ENCODE peak calls at places on chromosomes 11 and 22, in four cellular contexts. Z is heart left ventricle; S is central memory CD4-positive, alpha-beta T cell; K is activated T-helper 1 cell treated with Interleukin-2 at 50 U/mL for 16 hours. B is an unnamed sample.

GRCh38 chr11:120182790-120183491 is 27.9 kb upstream of the OAF start:
- DNase-seq in Z (peak), S (no peak), K (no peak), B (no peak)

GRCh38 chr11:119773016-119773415 is 44.0 kb upstream of the NECTIN1 start:
- DNase-seq in Z (no peak), S (no peak), K (no peak), B (peak)

GRCh38 chr11:10581481-10582019 is 13.1 kb upstream of the LYVE1 start:
- DNase-seq in Z (peak), S (no peak), K (no peak), B (no peak)

GRCh38 chr22:50282361-50283144 is 12.4 kb upstream of the MAPK11 start:
- DNase-seq in Z (no peak), S (no peak), K (no peak), B (no peak)

GRCh38 chr11:73950869-73951710 is at the start of gene DNAJB13:
- DNase-seq in Z (no peak), S (no peak), K (no peak), B (peak)

GRCh38 chr11:82756765-82757650 is 23.3 kb upstream of the FAM181B start:
- DNase-seq in Z (no peak), S (no peak), K (no peak), B (no peak)

GRCh38 chr22:42856179-42856864 is 751 bp downstream of the ARFGAP3 start:
- DNase-seq in Z (peak), S (peak), K (peak), B (peak)

GRCh38 chr11:130652671-130653335 is 204.4 kb downstream of the ADAMTS15 start:
- DNase-seq in Z (peak), S (no peak), K (no peak), B (no peak)

GRCh38 chr11:40186401-40187091 is 1272.9 kb downstream of the LRRC4C start:
- DNase-seq in Z (no peak), S (no peak), K (no peak), B (peak)

GRCh38 chr11:76577199-76577920 is 93.2 kb downstream of the LRRC32 start:
- DNase-seq in Z (peak), S (no peak), K (no peak), B (no peak)

B was measured in dorsolateral prefrontal cortex.